ENCODE peak calls at places on chromosomes 16 and 17, in five cellular contexts. K is sigmoid colon; L is endothelial cell; N is activated T-helper 9 cell treated with anti-CD3 and anti-CD28 coated beads, Interleukin-2, amount 50 U/mL, for 16 hours; H is astrocyte of the spinal cord. M is an unnamed sample.

GRCh38 chr17:57356722-57357391 is 100.5 kb downstream of the MSI2 start:
- DNase-seq in H (peak; percentile 37), N (no peak), K (no peak), L (no peak), M (no peak)

GRCh38 chr16:10539256-10539655 is 41.1 kb downstream of the EMP2 start:
- DNase-seq in N (no peak), L (no peak), H (no peak), K (no peak), M (no peak)

GRCh38 chr17:62869885-62870580 is 61.9 kb upstream of the MARCHF10 start:
- DNase-seq in L (no peak), K (no peak), H (peak; percentile 84), N (no peak), M (no peak)

GRCh38 chr16:48607056-48607825 is 2.7 kb downstream of the N4BP1 start:
- DNase-seq in N (no peak), H (peak; percentile 68), L (no peak), K (no peak), M (peak; percentile 86)

GRCh38 chr16:79047337-79047736 is 553.2 kb downstream of the MAF start:
- DNase-seq in H (no peak), L (no peak), K (no peak), N (no peak), M (no peak)

GRCh38 chr17:75703191-75703590 is 18.1 kb upstream of the ITGB4 start:
- DNase-seq in L (no peak), H (no peak), K (no peak), N (no peak), M (no peak)

GRCh38 chr17:17151055-17151454 is 55.1 kb downstream of the PLD6 start:
- DNase-seq in K (no peak), H (peak; percentile 86), L (no peak), N (no peak), M (no peak)

GRCh38 chr17:5055543-5055942 is 20.3 kb upstream of the SLC52A1 start:
- DNase-seq in K (no peak), H (no peak), N (no peak), L (no peak), M (no peak)

GRCh38 chr17:62855136-62855535 is 47.0 kb upstream of the MARCHF10 start:
- DNase-seq in N (no peak), K (no peak), L (no peak), H (no peak), M (no peak)

GRCh38 chr16:23907457-23907902 is 71.7 kb downstream of the PRKCB start:
- DNase-seq in H (no peak), K (no peak), N (no peak), L (no peak), M (no peak)

GRCh38 chr17:12726131-12726530 is 60.4 kb downstream of the MYOCD start:
- DNase-seq in L (no peak), N (no peak), H (no peak), K (no peak), M (no peak)

GRCh38 chr17:20156196-20157077 is 147.3 kb downstream of the SPECC1 start:
- DNase-seq in L (peak; percentile 40), H (peak; percentile 27), N (peak; percentile 5), K (no peak), M (peak; percentile 80)

GRCh38 chr17:66549312-66549705 is 246.9 kb downstream of the PRKCA start:
- DNase-seq in K (no peak), N (no peak), H (peak; percentile 90), L (no peak), M (no peak)

GRCh38 chr16:392450-393027 is 4.5 kb upstream of the NME4 start:
- DNase-seq in K (no peak), N (no peak), L (no peak), H (no peak), M (no peak)

GRCh38 chr16:2682209-2683021 is at the start of gene KCTD5:
- DNase-seq in H (peak; percentile 96), K (peak; percentile 98), L (peak; percentile 95), N (peak; percentile 96), M (peak; percentile 92)

GRCh38 chr16:21994856-21995465 is 6.0 kb downstream of the PDZD9 start:
- DNase-seq in H (no peak), K (no peak), N (no peak), L (no peak), M (no peak)

GRCh38 chr16:55825115-55825728 is 7.7 kb downstream of the CES1 start:
- DNase-seq in H (no peak), L (no peak), N (no peak), K (no peak), M (peak; percentile 10)

GRCh38 chr17:2282297-2282873 is 21.2 kb downstream of the SMG6 start:
- DNase-seq in N (no peak), K (no peak), H (peak; percentile 88), L (no peak), M (no peak)

GRCh38 chr16:81623365-81624102 is 155.6 kb upstream of the PLCG2 start:
- DNase-seq in H (peak; percentile 67), L (peak; percentile 57), K (no peak), N (peak; percentile 26), M (no peak)

GRCh38 chr17:82981141-82981540 is 98.3 kb upstream of the METRNL start:
- DNase-seq in H (no peak), K (no peak), L (no peak), N (no peak), M (no peak)

GRCh38 chr17:67322039-67322787 is 44.2 kb downstream of the PSMD12 start:
- DNase-seq in H (no peak), L (no peak), N (no peak), K (no peak), M (no peak)

GRCh38 chr17:77312061-77312684 is 171.4 kb downstream of the SEC14L1 start:
- DNase-seq in H (no peak), N (no peak), L (no peak), K (peak; percentile 58), M (peak; percentile 67)

GRCh38 chr16:77732241-77732946 is 10.1 kb downstream of the NUDT7 start:
- DNase-seq in N (no peak), L (no peak), K (no peak), H (peak; percentile 77), M (no peak)

GRCh38 chr17:3888343-3889171 is 4.3 kb downstream of the CAMKK1 start:
- DNase-seq in L (no peak), H (peak; percentile 95), K (peak; percentile 97), N (no peak), M (peak; percentile 87)

GRCh38 chr17:74987909-74988711 is 678 bp downstream of the CDR2L start:
- DNase-seq in N (no peak), L (peak; percentile 70), H (peak; percentile 78), K (peak; percentile 95), M (no peak)

GRCh38 chr17:55421179-55421934 is at the start of gene MMD:
- DNase-seq in K (peak; percentile 78), N (no peak), H (no peak), L (peak; percentile 31), M (peak; percentile 58)

GRCh38 chr16:11136600-11136999 is 119.4 kb downstream of the SOCS1 start:
- DNase-seq in K (no peak), N (no peak), H (peak; percentile 47), L (no peak), M (no peak)

GRCh38 chr17:17419621-17420020 is 57.2 kb upstream of the MED9 start:
- DNase-seq in N (no peak), L (no peak), K (peak; percentile 69), H (no peak), M (peak; percentile 14)

GRCh38 chr16:85238233-85238647 is 126.0 kb upstream of the CIBAR2 start:
- DNase-seq in N (no peak), K (peak; percentile 93), H (peak; percentile 92), L (peak; percentile 40), M (no peak)

GRCh38 chr16:88067530-88068411 is 116.5 kb downstream of the BANP start:
- DNase-seq in K (peak; percentile 46), L (no peak), H (no peak), N (no peak), M (peak; percentile 69)

GRCh38 chr17:42135664-42136653 is 13.4 kb downstream of the HSPB9 start:
- DNase-seq in L (no peak), H (peak; percentile 46), K (peak; percentile 78), N (no peak), M (no peak)

GRCh38 chr17:80270836-80271235 is 10.2 kb downstream of the RNF213 start:
- DNase-seq in L (peak; percentile 63), H (no peak), K (no peak), N (no peak), M (no peak)

GRCh38 chr16:17327671-17328335 is 143.0 kb downstream of the XYLT1 start:
- DNase-seq in K (peak; percentile 12), L (no peak), N (no peak), H (no peak), M (no peak)

M was measured in RWPE2.